ENCODE peak calls at places on chromosome 18, in six cellular contexts. C, V, E, M, T and G are unnamed samples.

GRCh38 chr18:3015203-3015590 is 2.3 kb upstream of the LPIN2 start:
- DNase-seq in M (no peak), E (no peak), V (no peak), T (no peak), C (peak; percentile 89), G (no peak)

GRCh38 chr18:34661464-34662087 is 48.5 kb upstream of the DTNA start:
- DNase-seq in V (peak; percentile 10), T (no peak), C (peak; percentile 67), E (no peak), M (no peak), G (no peak)

GRCh38 chr18:31419457-31419932 is 28.0 kb upstream of the DSG3 start:
- DNase-seq in M (no peak), E (no peak), T (no peak), C (no peak), V (no peak), G (no peak)

GRCh38 chr18:79922971-79923411 is 28.5 kb downstream of the SLC66A2 start:
- DNase-seq in C (no peak), E (no peak), M (no peak), V (peak; percentile 10), T (no peak), G (no peak)

GRCh38 chr18:66066191-66066590 is 315.4 kb downstream of the CDH7 start:
- DNase-seq in T (no peak), C (no peak), E (no peak), M (no peak), V (no peak), G (no peak)

GRCh38 chr18:22088029-22088428 is 81.4 kb upstream of the GATA6 start:
- DNase-seq in M (no peak), C (peak; percentile 6), E (no peak), T (peak; percentile 33), V (no peak), G (no peak)

GRCh38 chr18:23172981-23173380 is 37.7 kb downstream of the CABLES1 start:
- DNase-seq in V (no peak), E (no peak), T (no peak), M (no peak), C (no peak), G (no peak)

GRCh38 chr18:23635283-23636040 is 27.2 kb downstream of the ANKRD29 start:
- DNase-seq in V (no peak), E (no peak), T (no peak), M (no peak), C (peak; percentile 38), G (no peak)

GRCh38 chr18:23115683-23116096 is 19.6 kb upstream of the CABLES1 start:
- DNase-seq in E (no peak), M (no peak), V (no peak), T (no peak), C (peak; percentile 100), G (no peak)

GRCh38 chr18:50562686-50563085 is 2.8 kb downstream of the MAPK4 start:
- DNase-seq in C (no peak), M (no peak), V (no peak), E (no peak), T (no peak), G (no peak)

GRCh38 chr18:365651-366050 is 97.8 kb upstream of the THOC1 start:
- DNase-seq in C (no peak), E (no peak), V (no peak), T (no peak), M (no peak), G (no peak)

GRCh38 chr18:64219511-64219910 is 70.6 kb upstream of the LINC00305 start:
- DNase-seq in M (no peak), T (no peak), C (no peak), E (no peak), V (no peak), G (no peak)

GRCh38 chr18:69908838-69909237 is 38.8 kb downstream of the CD226 start:
- DNase-seq in V (no peak), M (no peak), T (no peak), E (no peak), C (no peak), G (no peak)

GRCh38 chr18:35466815-35467623 is 30.7 kb downstream of the INO80C start:
- DNase-seq in C (no peak), T (no peak), E (no peak), M (no peak), V (no peak), G (no peak)

GRCh38 chr18:79927597-79928562 is 23.6 kb downstream of the SLC66A2 start:
- DNase-seq in E (no peak), M (no peak), C (no peak), T (peak; percentile 7), V (peak; percentile 92), G (no peak)

GRCh38 chr18:50817898-50818250 is 1.9 kb downstream of the MRO start:
- DNase-seq in E (no peak), C (peak; percentile 86), V (no peak), M (no peak), T (no peak), G (no peak)

GRCh38 chr18:23223641-23224040 is 88.4 kb downstream of the CABLES1 start:
- DNase-seq in E (no peak), M (no peak), T (no peak), C (no peak), V (no peak), G (no peak)

GRCh38 chr18:49561377-49562193 is at the start of gene LIPG:
- DNase-seq in M (no peak), T (peak; percentile 22), E (peak; percentile 18), V (peak; percentile 72), C (peak; percentile 74), G (no peak)

GRCh38 chr18:79372461-79372860 is 23.3 kb upstream of the NFATC1 start:
- DNase-seq in E (no peak), V (no peak), T (no peak), M (no peak), C (no peak), G (no peak)

GRCh38 chr18:27110319-27110718 is 74.8 kb downstream of the CHST9 start:
- DNase-seq in V (no peak), M (no peak), T (no peak), E (no peak), C (no peak), G (no peak)

GRCh38 chr18:44520981-44521672 is 159.6 kb upstream of the SETBP1 start:
- DNase-seq in V (no peak), E (no peak), T (no peak), M (no peak), C (peak; percentile 17), G (no peak)

GRCh38 chr18:24176727-24177416 is 38.0 kb downstream of the CABYR start:
- DNase-seq in M (peak; percentile 42), E (peak; percentile 34), V (peak; percentile 67), C (peak; percentile 60), T (peak; percentile 41), G (peak; percentile 41)

GRCh38 chr18:52131845-52132244 is 208.2 kb upstream of the DCC start:
- DNase-seq in E (no peak), T (no peak), M (no peak), C (no peak), V (no peak), G (no peak)

GRCh38 chr18:25503567-25504081 is 151.7 kb upstream of the ZNF521 start:
- DNase-seq in C (peak; percentile 85), E (no peak), V (peak; percentile 21), T (peak; percentile 55), M (peak; percentile 47), G (no peak)

GRCh38 chr18:36392163-36392887 is 94.8 kb downstream of the FHOD3 start:
- DNase-seq in M (no peak), V (peak; percentile 86), T (no peak), C (no peak), E (no peak), G (no peak)

GRCh38 chr18:9849407-9849961 is 36.3 kb upstream of the TXNDC2 start:
- DNase-seq in C (no peak), M (peak; percentile 43), V (no peak), T (peak; percentile 61), E (no peak), G (no peak)

GRCh38 chr18:5973079-5973478 is 77.8 kb upstream of the TMEM200C start:
- DNase-seq in V (no peak), T (no peak), M (no peak), E (no peak), C (no peak), G (no peak)

GRCh38 chr18:77067315-77068061 is 65.1 kb downstream of the MBP start:
- DNase-seq in M (peak; percentile 58), C (peak; percentile 98), E (peak; percentile 75), T (peak; percentile 79), V (no peak), G (no peak)
- TF ChIP-seq CTCF in M (no peak), C (no peak), E (no peak), T (no peak), V (no peak), G (no peak)

DNA sequence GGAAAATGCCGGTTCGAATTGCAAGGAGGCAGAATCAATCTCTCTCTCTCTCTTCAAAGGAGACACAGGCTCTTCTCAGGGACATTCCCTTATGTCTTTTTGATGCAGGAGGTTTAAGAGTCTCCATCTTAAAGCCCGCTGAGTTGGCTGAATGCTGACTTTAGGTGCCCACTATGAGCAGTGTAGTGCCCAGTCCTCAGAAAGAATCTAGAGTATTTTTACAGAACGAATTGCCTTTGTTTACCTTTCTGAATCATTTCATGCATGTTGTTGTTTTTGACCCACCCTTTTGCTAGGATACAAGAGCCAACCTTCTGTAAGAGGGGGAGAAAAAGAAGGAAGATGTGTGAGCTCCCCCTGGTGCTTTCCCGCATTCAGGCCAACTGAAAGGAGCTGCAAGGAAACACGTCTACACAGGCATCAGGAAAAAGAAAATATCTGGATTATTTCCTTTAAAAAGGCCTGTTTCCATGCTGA is 193.5 kb upstream of the TCF4 start:
- DNase-seq in E (no peak), T (peak; percentile 29), C (peak; percentile 79), V (peak; percentile 76), M (peak; percentile 35), G (no peak)
- TF ChIP-seq CTCF in E (no peak), T (no peak), C (peak; percentile 91), V (peak; percentile 87), M (peak; percentile 75), G (no peak)

DNA sequence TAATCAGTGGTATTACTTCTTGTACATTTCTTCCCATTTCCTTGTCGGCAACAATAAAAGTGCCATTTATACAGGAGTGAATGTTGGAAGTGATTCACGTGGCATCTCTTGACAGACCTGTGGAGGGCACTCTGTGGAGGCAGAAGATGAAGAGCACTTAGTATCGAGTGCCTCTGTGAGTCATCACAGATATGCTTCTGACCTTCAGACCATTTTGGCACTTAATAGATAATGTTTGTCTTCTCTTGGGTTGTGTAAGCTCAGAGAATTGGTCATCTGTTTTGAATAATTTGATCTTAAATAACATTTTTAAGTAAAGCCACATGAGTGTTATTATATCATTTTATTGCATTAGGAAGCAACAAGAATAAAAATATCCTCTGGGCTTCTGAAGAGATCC is 305.5 kb downstream of the PTPRM start:
- DNase-seq in M (no peak), C (peak; percentile 93), V (no peak), T (no peak), E (no peak), G (no peak)
- TF ChIP-seq CTCF in M (peak; percentile 23), C (peak; percentile 48), V (peak; percentile 11), T (no peak), E (no peak), G (no peak)

GRCh38 chr18:12885500-12885899 is 1.5 kb upstream of the PTPN2 start:
- DNase-seq in C (no peak), V (no peak), T (no peak), E (no peak), M (no peak), G (no peak)

GRCh38 chr18:12883684-12884520 is at the start of gene PTPN2:
- DNase-seq in V (peak; percentile 95), E (peak; percentile 91), T (peak; percentile 91), M (peak; percentile 94), C (peak; percentile 94), G (peak; percentile 94)

GRCh38 chr18:12884521-12885323 is 685 bp upstream of the PTPN2 start:
- DNase-seq in T (no peak), M (no peak), C (no peak), V (no peak), E (no peak), G (no peak)

GRCh38 chr18:12883003-12883683 is 894 bp downstream of the PTPN2 start:
- DNase-seq in E (no peak), V (no peak), M (no peak), T (no peak), C (no peak), G (no peak)

GRCh38 chr18:12886498-12887126 is 2.6 kb upstream of the PTPN2 start:
- DNase-seq in C (peak; percentile 20), M (no peak), T (no peak), E (no peak), V (peak; percentile 40), G (no peak)
- TF ChIP-seq CTCF in C (peak; percentile 36), M (peak; percentile 31), T (no peak), E (no peak), V (peak; percentile 71), G (no peak)